ENCODE peak calls at places on chromosomes 11 and 22, in six cellular contexts. S, X, E, I, N and Z are unnamed samples.

GRCh38 chr11:75635009-75635909 is 33.6 kb downstream of the MAP6 start:
- DNase-seq in S (no peak), X (peak; percentile 48), E (no peak), I (no peak), N (no peak), Z (no peak)

GRCh38 chr22:29813563-29813962 is 24.5 kb downstream of the ASCC2 start:
- DNase-seq in S (no peak), X (no peak), E (no peak), I (no peak), N (no peak), Z (no peak)

GRCh38 chr11:65113361-65113756 is 1.7 kb downstream of the TM7SF2 start:
- DNase-seq in S (no peak), X (peak; percentile 70), E (no peak), I (no peak), N (peak; percentile 56), Z (no peak)

GRCh38 chr11:24844406-24844805 is 347.6 kb downstream of the LUZP2 start:
- DNase-seq in S (no peak), X (no peak), E (no peak), I (no peak), N (no peak), Z (no peak)

GRCh38 chr11:1219836-1220810 is 2.7 kb upstream of the MUC5B start:
- DNase-seq in S (no peak), X (peak; percentile 33), E (peak; percentile 61), I (no peak), N (no peak), Z (no peak)

GRCh38 chr22:37218771-37219411 is 6.6 kb upstream of the SSTR3 start:
- DNase-seq in S (no peak), X (no peak), E (no peak), I (no peak), N (no peak), Z (no peak)

GRCh38 chr11:11605181-11605580 is 16.6 kb downstream of the GALNT18 start:
- DNase-seq in S (no peak), X (no peak), E (no peak), I (no peak), N (no peak), Z (no peak)

GRCh38 chr11:80048513-80048912 is 607.7 kb upstream of the TENM4 start:
- DNase-seq in S (no peak), X (no peak), E (no peak), I (no peak), N (no peak), Z (no peak)

GRCh38 chr11:7060828-7061227 is 28.0 kb upstream of the RBMXL2 start:
- DNase-seq in S (no peak), X (no peak), E (no peak), I (no peak), N (no peak), Z (no peak)

GRCh38 chr22:49023879-49024774 is 803.5 kb downstream of the BRD1 start:
- DNase-seq in S (no peak), X (peak; percentile 11), E (peak; percentile 58), I (no peak), N (no peak), Z (no peak)

GRCh38 chr22:26259510-26259909 is 90.2 kb downstream of the SEZ6L start:
- DNase-seq in S (no peak), X (no peak), E (no peak), I (no peak), N (no peak), Z (peak; percentile 58)

GRCh38 chr11:44264126-44264749 is 45.7 kb downstream of the ALX4 start:
- DNase-seq in S (no peak), X (no peak), E (peak; percentile 54), I (no peak), N (no peak), Z (no peak)

GRCh38 chr11:66340596-66341501 is 4.1 kb downstream of the BRMS1 start:
- DNase-seq in S (no peak), X (peak; percentile 28), E (no peak), I (no peak), N (no peak), Z (no peak)

GRCh38 chr22:47691152-47691895 is 928.9 kb downstream of the TBC1D22A start:
- DNase-seq in S (no peak), X (no peak), E (no peak), I (no peak), N (no peak), Z (no peak)

GRCh38 chr11:70111269-70112016 is 33.3 kb downstream of the ANO1 start:
- DNase-seq in S (no peak), X (peak; percentile 45), E (no peak), I (no peak), N (peak; percentile 50), Z (no peak)

GRCh38 chr11:78351193-78351592 is 66.4 kb downstream of the GAB2 start:
- DNase-seq in S (no peak), X (no peak), E (no peak), I (no peak), N (no peak), Z (no peak)

GRCh38 chr22:44723801-44724200 is 21.8 kb downstream of the PRR5 start:
- DNase-seq in S (no peak), X (no peak), E (no peak), I (no peak), N (no peak), Z (no peak)

GRCh38 chr11:11148104-11148509 is 204.9 kb downstream of the CSNK2A3 start:
- DNase-seq in S (peak; percentile 40), X (peak; percentile 88), E (peak; percentile 94), I (no peak), N (peak; percentile 41), Z (peak; percentile 52)

GRCh38 chr11:110858556-110858921 is 146.3 kb upstream of the ARHGAP20 start:
- DNase-seq in S (peak; percentile 74), X (no peak), E (peak; percentile 65), I (no peak), N (peak; percentile 15), Z (no peak)

GRCh38 chr11:2864890-2865289 is 20.7 kb downstream of the CDKN1C start:
- DNase-seq in S (no peak), X (no peak), E (no peak), I (no peak), N (no peak), Z (no peak)

GRCh38 chr11:79447039-79447438 is 6.2 kb upstream of the TENM4 start:
- DNase-seq in S (no peak), X (no peak), E (no peak), I (no peak), N (no peak), Z (no peak)

GRCh38 chr11:115672999-115673411 is 168.8 kb upstream of the CADM1 start:
- DNase-seq in S (no peak), X (no peak), E (no peak), I (no peak), N (no peak), Z (no peak)

GRCh38 chr11:27471067-27471587 is 1.5 kb downstream of the LGR4 start:
- DNase-seq in S (no peak), X (no peak), E (no peak), I (no peak), N (peak; percentile 40), Z (no peak)

GRCh38 chr11:37364246-37364839 is 766.3 kb upstream of the RAG2 start:
- DNase-seq in S (no peak), X (no peak), E (no peak), I (no peak), N (no peak), Z (no peak)

GRCh38 chr11:36453678-36454077 is 56.4 kb downstream of the TRAF6 start:
- DNase-seq in S (no peak), X (no peak), E (no peak), I (no peak), N (no peak), Z (no peak)

GRCh38 chr11:123241874-123242538 is 47.0 kb upstream of the CLMP start:
- DNase-seq in S (no peak), X (no peak), E (no peak), I (no peak), N (no peak), Z (no peak)

GRCh38 chr11:47083913-47084312 is 92.8 kb downstream of the ARFGAP2 start:
- DNase-seq in S (no peak), X (no peak), E (no peak), I (no peak), N (no peak), Z (no peak)

DNA sequence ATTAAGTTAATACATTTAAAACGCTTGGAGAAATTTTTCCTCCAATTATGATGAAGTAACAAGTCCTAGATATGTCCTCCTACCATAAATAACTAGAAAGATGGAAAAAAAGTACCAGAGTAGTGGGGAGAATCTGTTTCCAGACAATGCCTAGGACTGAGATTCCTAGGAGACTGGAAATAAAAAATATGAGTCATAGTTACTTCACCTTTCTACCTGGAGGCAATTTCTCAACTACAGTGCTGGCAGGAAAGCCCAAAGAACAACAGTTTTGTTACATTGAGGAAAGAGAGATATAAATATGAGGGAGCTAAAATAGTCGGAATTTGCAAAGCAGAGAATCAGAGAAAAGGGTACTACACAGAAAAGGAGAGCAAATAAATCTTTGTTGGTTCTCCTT is 202.1 kb upstream of the ARHGAP42 start:
- DNase-seq in S (no peak), X (no peak), E (no peak), I (no peak), N (no peak), Z (no peak)
- H3K27ac ChIP-seq in S (no peak overlapping the region), X (no peak overlapping the region), E (no peak overlapping the region), I (no peak overlapping the region), N (no peak overlapping the region), Z (no peak overlapping the region)

DNA sequence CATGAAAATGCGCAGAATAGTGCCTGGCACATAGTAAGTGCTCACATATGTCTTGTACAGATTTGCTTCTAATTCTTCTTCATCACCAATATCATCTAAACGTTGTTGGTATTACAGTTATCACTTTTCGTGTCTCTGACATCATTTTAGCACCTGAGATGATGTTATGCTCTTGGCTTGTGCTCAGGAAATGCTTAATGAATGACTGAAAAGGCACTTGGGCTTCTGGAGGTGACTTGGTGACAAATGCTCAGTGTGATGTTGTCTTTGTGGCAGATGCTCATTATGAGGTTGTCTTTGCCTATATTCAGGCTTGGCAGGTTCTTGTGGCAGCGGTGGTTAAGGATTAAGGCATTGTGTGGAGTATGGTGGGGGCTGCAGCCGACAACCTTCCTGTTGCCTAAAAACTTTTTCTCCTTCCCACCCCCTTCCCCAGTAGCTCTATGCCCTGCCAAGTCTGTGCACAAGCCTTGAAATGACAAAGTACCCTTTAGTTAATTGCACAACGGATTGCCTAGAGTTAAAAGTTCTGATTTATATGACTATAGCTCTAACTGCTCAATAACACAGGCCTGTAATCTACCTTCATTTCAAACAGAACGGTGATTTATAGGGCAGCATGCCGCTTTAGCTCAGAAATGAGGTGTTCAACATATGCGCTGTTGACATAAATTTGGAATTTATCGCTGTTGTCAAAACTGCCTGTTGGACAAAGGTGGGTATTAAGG is 82.5 kb downstream of the ZBTB16 start:
- DNase-seq in S (no peak), X (no peak), E (peak; percentile 32), I (no peak), N (no peak), Z (no peak)
- H3K4me3 ChIP-seq in S (no peak overlapping the region), X (no peak overlapping the region), E (no peak overlapping the region), I (no peak overlapping the region), N (no peak overlapping the region), Z (no peak overlapping the region)

GRCh38 chr22:21013742-21014201 is 1.2 kb upstream of the P2RX6 start:
- DNase-seq in S (no peak), X (no peak), E (no peak), I (no peak), N (no peak), Z (no peak)
- H3K27ac ChIP-seq in S (peak overlapping the region; percentile 82), X (peak overlapping the region; percentile 83), E (peak overlapping the region; percentile 63), I (peak overlapping the region; percentile 66), N (peak overlapping the region; percentile 21), Z (no peak overlapping the region)

DNA sequence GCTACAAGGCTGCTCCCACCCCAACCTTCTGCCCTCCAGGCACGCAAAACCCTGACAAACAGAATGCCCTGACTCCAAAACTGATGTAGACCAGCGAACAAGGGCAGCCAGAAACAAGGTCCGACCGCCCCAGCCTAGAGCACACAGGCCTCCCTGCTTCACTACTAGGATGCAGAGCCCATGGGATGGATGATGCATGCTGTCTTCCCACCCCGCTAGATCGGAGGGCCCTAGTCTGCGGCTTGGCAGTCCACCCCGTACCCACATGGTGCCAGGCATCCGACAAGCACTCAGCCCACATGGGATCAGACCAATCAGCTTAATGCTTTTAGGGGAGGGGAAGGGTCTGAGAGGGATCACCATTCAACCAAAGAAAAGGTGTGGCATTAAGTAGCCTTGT is 30.6 kb downstream of the PISD start:
- DNase-seq in S (no peak), X (no peak), E (no peak), I (no peak), N (no peak), Z (no peak)
- H3K4me3 ChIP-seq in S (peak overlapping the region; percentile 80), X (peak overlapping the region; percentile 54), E (peak overlapping the region; percentile 60), I (no peak overlapping the region), N (no peak overlapping the region), Z (no peak overlapping the region)